ENCODE peak calls at places on chromosomes 13 and 19, in six cellular contexts. C, K, J, U, L and P are unnamed samples. For H3K27me3, the result is how much of the 10 kb centered on the place peaks cover.

GRCh38 chr19:35029737-35030256 is 473 bp upstream of the SCN1B start:
- DNase-seq in C (no peak), L (no peak), J (no peak), U (no peak), K (no peak), P (no peak)

GRCh38 chr13:98180092-98180491 is 3.0 kb upstream of the RNF113B start:
- DNase-seq in L (no peak), U (no peak), K (no peak), J (no peak), C (no peak), P (no peak)

GRCh38 chr13:102868366-102868936 is 22.6 kb downstream of the ERCC5 start:
- DNase-seq in U (no peak), L (no peak), J (no peak), K (no peak), C (no peak), P (no peak)

GRCh38 chr19:50387176-50387867 is 3.2 kb downstream of the POLD1 start:
- DNase-seq in J (no peak), C (no peak), U (no peak), L (no peak), K (no peak), P (no peak)

GRCh38 chr13:34044041-34044440 is 226.1 kb downstream of the RFC3 start:
- DNase-seq in J (no peak), U (no peak), L (no peak), K (no peak), C (no peak), P (no peak)

GRCh38 chr19:45306522-45307027 is 16.1 kb downstream of the CKM start:
- DNase-seq in L (no peak), U (no peak), C (no peak), J (no peak), K (no peak), P (no peak)

GRCh38 chr13:93726173-93727019 is 499.8 kb downstream of the GPC6 start:
- DNase-seq in J (no peak), C (no peak), K (no peak), L (no peak), U (no peak), P (no peak)

GRCh38 chr19:53308339-53308811 is 25.2 kb upstream of the ZNF845 start:
- DNase-seq in J (no peak), U (no peak), K (no peak), L (no peak), C (peak), P (peak)

GRCh38 chr19:46944918-46945628 is 74.6 kb upstream of the NPAS1 start:
- DNase-seq in K (peak), J (no peak), L (no peak), U (peak), C (peak), P (peak)

GRCh38 chr19:17069249-17069648 is 6.0 kb downstream of the HAUS8 start:
- DNase-seq in K (no peak), L (no peak), U (no peak), C (no peak), J (no peak), P (no peak)

GRCh38 chr13:112859817-112860190 is 109.2 kb upstream of the MCF2L start:
- DNase-seq in L (no peak), U (no peak), C (no peak), K (no peak), J (no peak), P (no peak)

GRCh38 chr19:17246681-17247425 is 1.1 kb upstream of the NR2F6 start:
- DNase-seq in U (peak), J (peak), C (peak), K (no peak), L (no peak), P (no peak)

GRCh38 chr19:35959040-35959967 is 23.1 kb downstream of the LRFN3 start:
- DNase-seq in J (peak), K (no peak), U (no peak), C (peak), L (peak), P (no peak)

GRCh38 chr19:34539396-34539795 is 57.8 kb downstream of the WTIP start:
- DNase-seq in K (no peak), C (no peak), L (no peak), U (no peak), J (no peak), P (no peak)

GRCh38 chr19:7679771-7680605 is 645 bp upstream of the TRAPPC5 start:
- DNase-seq in K (no peak), L (no peak), U (no peak), J (no peak), C (no peak), P (no peak)

DNA sequence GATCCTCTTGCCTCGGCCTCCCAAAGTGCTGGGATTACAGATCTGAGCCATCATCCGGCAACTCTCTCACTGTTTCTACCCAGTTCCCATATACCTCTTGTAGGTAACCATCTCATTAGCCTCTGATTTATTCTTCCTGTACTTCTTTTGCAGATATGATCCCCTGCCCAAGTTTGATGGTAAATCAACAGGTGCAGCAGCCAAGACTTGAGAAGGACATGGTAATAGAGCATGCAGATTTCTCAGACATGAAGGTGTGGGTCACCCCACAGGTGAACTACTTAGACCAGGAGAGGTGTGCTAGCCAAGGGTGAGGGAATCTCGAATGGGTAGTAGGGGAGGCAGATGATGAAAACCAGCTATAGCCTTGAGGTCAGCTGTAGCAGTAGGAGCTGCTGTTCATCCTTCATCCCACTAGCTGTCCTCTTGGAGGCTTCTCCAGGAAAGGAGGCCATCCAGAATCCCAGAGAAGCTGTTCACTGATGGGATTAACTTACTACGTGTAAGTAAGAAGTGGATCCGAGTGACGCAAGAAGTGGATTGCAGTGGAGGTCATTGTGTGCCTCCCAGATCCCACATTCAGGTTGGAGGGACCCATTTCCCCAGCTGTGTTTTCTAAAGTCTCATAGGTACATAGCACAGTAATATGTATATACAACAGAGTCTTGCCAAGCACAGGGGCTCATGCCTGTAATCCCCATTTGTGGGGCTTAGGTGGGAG is 10.8 kb upstream of the CEBPG start:
- DNase-seq in C (no peak), U (no peak), J (no peak), L (no peak), K (no peak), P (no peak)
- H3K27me3 ChIP-seq in C (under half), U (under half), J (under half), L (under half), K (under half), P (under half)

GRCh38 chr19:1296078-1296477 is 10.4 kb downstream of the EFNA2 start:
- DNase-seq in J (no peak), L (no peak), K (no peak), U (no peak), C (no peak), P (no peak)

GRCh38 chr19:1295169-1296012 is 9.7 kb downstream of the EFNA2 start:
- DNase-seq in U (no peak), C (no peak), J (no peak), L (no peak), K (no peak), P (no peak)

GRCh38 chr19:1292419-1293151 is 6.9 kb downstream of the EFNA2 start:
- DNase-seq in C (no peak), J (no peak), K (no peak), U (no peak), L (no peak), P (no peak)

GRCh38 chr19:1294688-1295087 is 9.0 kb downstream of the EFNA2 start:
- DNase-seq in U (no peak), J (no peak), C (no peak), K (no peak), L (no peak), P (no peak)

GRCh38 chr19:1293782-1294621 is 8.3 kb downstream of the EFNA2 start:
- DNase-seq in L (no peak), J (no peak), K (no peak), C (no peak), U (no peak), P (no peak)
- H3K27me3 ChIP-seq in L (under half), J (half or more), K (under half), C (under half), U (half or more), P (under half)

GRCh38 chr19:3099347-3100145 is 5.4 kb downstream of the GNA11 start:
- DNase-seq in L (no peak), C (no peak), J (no peak), U (no peak), K (no peak), P (no peak)
- H3K27me3 ChIP-seq in L (under half), C (under half), J (under half), U (under half), K (under half), P (under half)

GRCh38 chr19:33226550-33227241 is 1.0 kb upstream of the SLC7A10 start:
- DNase-seq in C (no peak), U (no peak), L (no peak), K (no peak), J (peak), P (no peak)
- H3K27me3 ChIP-seq in C (under half), U (half or more), L (under half), K (under half), J (half or more), P (under half)

DNA sequence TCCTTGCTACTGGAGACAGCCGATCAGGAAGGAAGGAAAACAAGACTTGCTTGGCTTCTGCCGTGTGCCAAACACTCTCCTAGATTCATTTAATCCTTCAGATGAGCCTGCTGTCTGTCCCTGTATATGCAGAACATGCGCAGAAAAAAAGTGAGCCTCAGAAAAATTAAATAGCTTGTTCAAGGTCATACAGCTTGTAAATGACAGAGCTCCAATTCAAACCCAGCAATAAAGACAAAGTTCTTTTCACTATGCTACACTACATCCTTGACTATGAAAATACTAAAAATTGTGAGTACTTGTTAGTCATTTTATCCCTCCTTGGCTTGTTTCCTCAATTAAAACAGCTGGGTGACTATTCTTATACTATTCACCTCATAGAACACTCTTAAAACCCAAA is 121.4 kb downstream of the KCNRG start:
- DNase-seq in U (no peak), J (no peak), L (no peak), C (no peak), K (no peak), P (no peak)
- H3K27me3 ChIP-seq in U (under half), J (under half), L (under half), C (under half), K (under half), P (under half)

DNA sequence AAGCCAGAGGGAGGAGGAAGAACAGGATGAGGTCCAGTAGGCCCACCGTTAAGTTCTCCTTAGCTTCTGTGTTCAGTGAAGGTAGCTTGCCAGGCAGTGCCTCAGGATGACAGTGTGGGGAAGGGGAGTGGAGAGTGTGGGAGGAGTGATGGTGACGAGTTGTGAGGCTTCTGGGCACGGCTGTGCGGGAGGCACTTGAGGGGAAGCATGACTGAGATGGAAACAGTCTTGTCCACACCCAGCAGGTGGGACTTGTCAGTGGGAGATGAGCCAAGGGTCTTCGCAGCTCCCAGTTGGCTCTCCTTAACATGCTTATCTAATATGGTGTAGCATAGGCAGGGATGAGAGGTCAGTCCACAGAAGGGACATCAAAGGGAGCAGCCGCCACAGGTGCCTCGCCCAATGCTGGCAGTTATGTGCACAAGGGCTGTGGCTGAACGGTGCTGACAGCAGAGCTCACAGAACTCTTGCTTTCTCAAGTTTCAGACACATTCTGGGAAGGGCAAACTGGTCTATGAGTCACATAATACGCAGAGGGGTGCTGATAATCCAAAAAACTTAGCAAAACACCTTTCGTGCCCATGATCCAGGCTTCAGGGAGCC is 47.5 kb downstream of the OXGR1 start:
- DNase-seq in J (peak), C (no peak), U (no peak), L (no peak), K (no peak), P (no peak)
- H3K27me3 ChIP-seq in J (under half), C (under half), U (under half), L (under half), K (under half), P (under half)

DNA sequence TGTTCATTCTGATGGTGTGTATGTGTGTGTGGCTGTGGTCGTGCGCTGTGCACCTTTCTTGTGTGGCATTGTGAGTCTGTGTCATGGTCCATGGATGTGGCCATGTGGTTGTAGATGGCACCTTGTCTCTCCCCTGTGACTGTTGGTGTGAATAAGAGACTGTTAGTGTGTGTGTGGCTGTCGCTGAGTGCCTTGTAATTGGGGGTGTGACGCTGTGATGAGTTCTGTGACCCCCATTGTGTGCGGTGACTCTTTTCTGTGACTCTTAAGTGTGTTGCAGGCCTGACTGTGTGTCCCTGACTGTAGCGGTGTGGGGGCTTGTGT is 804 bp downstream of the PLPPR2 start:
- DNase-seq in L (no peak), J (no peak), K (no peak), C (no peak), U (no peak), P (no peak)
- H3K27me3 ChIP-seq in L (under half), J (under half), K (under half), C (under half), U (under half), P (under half)